ENCODE peak calls at places on chromosome 14, in six cellular contexts. One of them, this sample, is unnamed.

GRCh38 chr14:55122441-55122986 is 6.5 kb upstream of the LGALS3 start:
- DNase-seq in H1: no peak
- DNase-seq in K562: peak; percentile 64
- DNase-seq in GM12878: no peak
- DNase-seq in GM12891: no peak
- DNase-seq in HepG2: peak; percentile 34
- DNase-seq in this sample: no peak

GRCh38 chr14:24662753-24663152 is 28.8 kb upstream of the GZMB start:
- DNase-seq in H1: no peak
- DNase-seq in K562: no peak
- DNase-seq in GM12878: no peak
- DNase-seq in GM12891: no peak
- DNase-seq in HepG2: no peak
- DNase-seq in this sample: no peak

GRCh38 chr14:73462078-73462715 is 3.9 kb upstream of the NUMB start:
- DNase-seq in H1: no peak
- DNase-seq in K562: peak; percentile 45
- DNase-seq in GM12878: no peak
- DNase-seq in GM12891: no peak
- DNase-seq in HepG2: peak; percentile 97
- DNase-seq in this sample: no peak

GRCh38 chr14:76904100-76904739 is 78.0 kb downstream of the LRRC74A start:
- DNase-seq in H1: no peak
- DNase-seq in K562: no peak
- DNase-seq in GM12878: no peak
- DNase-seq in GM12891: no peak
- DNase-seq in HepG2: no peak
- DNase-seq in this sample: no peak

GRCh38 chr14:42045393-42045792 is 438.7 kb downstream of the LRFN5 start:
- DNase-seq in H1: no peak
- DNase-seq in K562: no peak
- DNase-seq in GM12878: no peak
- DNase-seq in GM12891: no peak
- DNase-seq in HepG2: no peak
- DNase-seq in this sample: no peak

GRCh38 chr14:65686761-65687160 is 274.2 kb downstream of the FUT8 start:
- DNase-seq in H1: no peak
- DNase-seq in K562: no peak
- DNase-seq in GM12878: no peak
- DNase-seq in GM12891: no peak
- DNase-seq in HepG2: no peak
- DNase-seq in this sample: no peak

GRCh38 chr14:33103489-33103888 is 164.8 kb downstream of the NPAS3 start:
- DNase-seq in H1: no peak
- DNase-seq in K562: no peak
- DNase-seq in GM12878: no peak
- DNase-seq in GM12891: no peak
- DNase-seq in HepG2: no peak
- DNase-seq in this sample: no peak

GRCh38 chr14:29601559-29602109 is 326.0 kb downstream of the PRKD1 start:
- DNase-seq in H1: no peak
- DNase-seq in K562: no peak
- DNase-seq in GM12878: no peak
- DNase-seq in GM12891: no peak
- DNase-seq in HepG2: no peak
- DNase-seq in this sample: no peak

GRCh38 chr14:64983439-64984310 is 3.0 kb upstream of the FNTB start:
- DNase-seq in H1: no peak
- DNase-seq in K562: no peak
- DNase-seq in GM12878: no peak
- DNase-seq in GM12891: no peak
- DNase-seq in HepG2: peak; percentile 45
- DNase-seq in this sample: no peak

GRCh38 chr14:69982220-69982795 is 103.1 kb downstream of the SMOC1 start:
- DNase-seq in H1: no peak
- DNase-seq in K562: no peak
- DNase-seq in GM12878: no peak
- DNase-seq in GM12891: no peak
- DNase-seq in HepG2: no peak
- DNase-seq in this sample: no peak

GRCh38 chr14:54651018-54651351 is 84.1 kb downstream of the SAMD4A start:
- DNase-seq in H1: no peak
- DNase-seq in K562: no peak
- DNase-seq in GM12878: no peak
- DNase-seq in GM12891: no peak
- DNase-seq in HepG2: no peak
- DNase-seq in this sample: no peak

GRCh38 chr14:104320611-104321086 is 182.3 kb downstream of the KIF26A start:
- DNase-seq in H1: peak; percentile 42
- DNase-seq in K562: no peak
- DNase-seq in GM12878: no peak
- DNase-seq in GM12891: peak; percentile 18
- DNase-seq in HepG2: no peak
- DNase-seq in this sample: no peak

GRCh38 chr14:71193663-71194062 is 286.4 kb downstream of the PCNX1 start:
- DNase-seq in H1: no peak
- DNase-seq in K562: no peak
- DNase-seq in GM12878: no peak
- DNase-seq in GM12891: no peak
- DNase-seq in HepG2: no peak
- DNase-seq in this sample: no peak

GRCh38 chr14:50308363-50308762 is 3.7 kb downstream of the L2HGDH start:
- DNase-seq in H1: no peak
- DNase-seq in K562: no peak
- DNase-seq in GM12878: no peak
- DNase-seq in GM12891: no peak
- DNase-seq in HepG2: peak; percentile 40
- DNase-seq in this sample: no peak

GRCh38 chr14:89481167-89481566 is 64.1 kb upstream of the FOXN3 start:
- DNase-seq in H1: no peak
- DNase-seq in K562: no peak
- DNase-seq in GM12878: no peak
- DNase-seq in GM12891: no peak
- DNase-seq in HepG2: no peak
- DNase-seq in this sample: no peak

GRCh38 chr14:84006643-84007137 is 1523.3 kb upstream of the FLRT2 start:
- DNase-seq in H1: no peak
- DNase-seq in K562: no peak
- DNase-seq in GM12878: no peak
- DNase-seq in GM12891: no peak
- DNase-seq in HepG2: no peak
- DNase-seq in this sample: no peak

GRCh38 chr14:100392266-100392850 is 69.2 kb downstream of the SLC25A47 start:
- DNase-seq in H1: no peak
- DNase-seq in K562: no peak
- DNase-seq in GM12878: no peak
- DNase-seq in GM12891: no peak
- DNase-seq in HepG2: no peak
- DNase-seq in this sample: no peak

GRCh38 chr14:104306450-104307040 is 168.2 kb downstream of the KIF26A start:
- DNase-seq in H1: no peak
- DNase-seq in K562: no peak
- DNase-seq in GM12878: no peak
- DNase-seq in GM12891: no peak
- DNase-seq in HepG2: no peak
- DNase-seq in this sample: no peak

GRCh38 chr14:52233693-52234092 is 33.8 kb upstream of the PTGDR start:
- DNase-seq in H1: no peak
- DNase-seq in K562: no peak
- DNase-seq in GM12878: no peak
- DNase-seq in GM12891: no peak
- DNase-seq in HepG2: no peak
- DNase-seq in this sample: no peak

GRCh38 chr14:81205639-81206038 is 15.1 kb downstream of the GTF2A1 start:
- DNase-seq in H1: no peak
- DNase-seq in K562: no peak
- DNase-seq in GM12878: no peak
- DNase-seq in GM12891: no peak
- DNase-seq in HepG2: no peak
- DNase-seq in this sample: no peak

GRCh38 chr14:65361920-65362319 is 50.6 kb upstream of the FUT8 start:
- DNase-seq in H1: no peak
- DNase-seq in K562: no peak
- DNase-seq in GM12878: no peak
- DNase-seq in GM12891: no peak
- DNase-seq in HepG2: no peak
- DNase-seq in this sample: no peak

GRCh38 chr14:104293231-104293841 is 154.9 kb downstream of the KIF26A start:
- DNase-seq in H1: no peak
- DNase-seq in K562: no peak
- DNase-seq in GM12878: no peak
- DNase-seq in GM12891: no peak
- DNase-seq in HepG2: no peak
- DNase-seq in this sample: no peak

GRCh38 chr14:53924754-53925153 is 31.9 kb downstream of the BMP4 start:
- DNase-seq in H1: no peak
- DNase-seq in K562: no peak
- DNase-seq in GM12878: no peak
- DNase-seq in GM12891: no peak
- DNase-seq in HepG2: peak; percentile 37
- DNase-seq in this sample: no peak

GRCh38 chr14:50804181-50804721 is 26.7 kb downstream of the NIN start:
- DNase-seq in H1: no peak
- DNase-seq in K562: no peak
- DNase-seq in GM12878: no peak
- DNase-seq in GM12891: no peak
- DNase-seq in HepG2: no peak
- DNase-seq in this sample: no peak

GRCh38 chr14:67510121-67510520 is 21.6 kb upstream of the TMEM229B start:
- DNase-seq in H1: no peak
- DNase-seq in K562: no peak
- DNase-seq in GM12878: no peak
- DNase-seq in GM12891: no peak
- DNase-seq in HepG2: no peak
- DNase-seq in this sample: no peak

GRCh38 chr14:71574976-71575375 is 357.3 kb upstream of the RGS6 start:
- DNase-seq in H1: no peak
- DNase-seq in K562: no peak
- DNase-seq in GM12878: no peak
- DNase-seq in GM12891: no peak
- DNase-seq in HepG2: no peak
- DNase-seq in this sample: no peak

DNA sequence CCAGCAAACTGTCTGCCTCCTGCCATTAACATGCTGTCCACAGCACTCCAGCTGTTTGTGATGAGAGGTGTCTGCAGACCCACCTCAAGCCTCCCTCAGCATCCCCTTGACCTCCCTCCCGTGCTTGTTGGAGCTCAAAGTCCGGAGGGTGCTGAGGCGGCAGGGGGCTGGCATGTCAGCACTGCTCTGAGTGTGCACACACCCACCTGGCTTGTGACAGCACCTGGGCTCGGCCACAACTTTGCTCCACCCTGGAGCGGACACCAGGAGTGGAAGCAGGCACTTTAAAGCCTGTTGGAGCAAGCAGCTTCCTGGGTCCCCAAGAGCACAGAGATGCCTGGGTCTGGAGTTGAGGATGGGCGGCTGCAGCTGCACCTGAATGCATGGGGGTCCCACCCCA is 20.9 kb downstream of the SERPINA3 start:
- DNase-seq in H1: no peak
- DNase-seq in K562: no peak
- DNase-seq in GM12878: no peak
- DNase-seq in GM12891: no peak
- DNase-seq in HepG2: no peak
- DNase-seq in this sample: no peak
- TF ChIP-seq TAF1 in H1: no peak
- TF ChIP-seq TAF1 in K562: no peak
- TF ChIP-seq TAF1 in GM12878: no peak
- TF ChIP-seq TAF1 in GM12891: no peak
- TF ChIP-seq TAF1 in HepG2: no peak
- TF ChIP-seq TAF1 in this sample: no peak

GRCh38 chr14:34243401-34243800 is 218.6 kb downstream of the SPTSSA start:
- DNase-seq in H1: no peak
- DNase-seq in K562: no peak
- DNase-seq in GM12878: no peak
- DNase-seq in GM12891: no peak
- DNase-seq in HepG2: no peak
- DNase-seq in this sample: no peak
- TF ChIP-seq POLR2AphosphoS5 in H1: no peak
- TF ChIP-seq POLR2AphosphoS5 in K562: no peak
- TF ChIP-seq POLR2AphosphoS5 in GM12878: no peak
- TF ChIP-seq POLR2AphosphoS5 in GM12891: no peak
- TF ChIP-seq POLR2AphosphoS5 in HepG2: no peak
- TF ChIP-seq POLR2AphosphoS5 in this sample: no peak

DNA sequence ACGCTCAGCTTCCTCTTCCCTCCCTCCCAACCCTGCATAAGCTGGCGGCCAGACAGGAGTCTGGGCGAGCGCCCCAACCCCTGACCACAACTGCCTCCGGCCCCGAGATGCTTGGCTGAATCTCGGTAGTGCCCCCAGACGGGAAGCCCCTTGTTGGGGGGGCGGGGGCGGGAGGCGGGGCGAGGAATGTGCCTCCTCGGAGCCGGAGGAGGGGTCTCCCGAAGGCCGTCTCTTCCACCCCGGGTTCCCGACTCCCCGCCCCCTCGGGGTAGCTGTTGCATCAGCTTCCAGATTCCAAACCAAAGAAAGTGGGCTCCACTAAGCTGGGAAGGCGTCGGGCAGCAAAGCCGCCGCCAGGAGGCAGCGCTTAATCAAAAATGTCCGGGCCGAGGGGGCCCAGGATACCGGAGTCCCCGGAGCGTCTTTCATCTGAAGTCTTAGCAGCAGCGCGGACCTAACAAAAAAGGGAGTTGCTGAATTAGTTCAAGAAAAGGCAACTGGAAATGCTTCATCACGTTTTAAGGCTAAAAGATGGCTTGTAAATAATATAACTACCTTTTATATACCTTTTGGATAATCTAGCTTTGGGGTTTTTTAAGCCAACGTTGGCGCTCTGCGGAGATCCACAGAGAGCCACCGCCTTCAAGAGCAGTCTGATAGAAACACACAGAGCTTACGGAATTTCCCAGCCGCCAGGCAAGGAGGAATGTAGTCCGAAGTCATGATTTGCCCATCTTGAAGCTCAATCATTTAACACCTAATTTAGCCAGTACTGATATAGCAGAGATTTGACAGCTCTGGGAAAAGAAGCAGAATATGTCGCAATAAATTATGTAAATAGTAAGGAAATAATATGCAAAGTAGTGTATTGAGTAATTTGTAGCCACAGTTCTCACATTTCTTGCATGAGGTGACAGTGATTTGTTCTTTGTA is 6.8 kb upstream of the MRPL52 start:
- DNase-seq in H1: peak; percentile 92
- DNase-seq in K562: peak; percentile 80
- DNase-seq in GM12878: no peak
- DNase-seq in GM12891: no peak
- DNase-seq in HepG2: peak; percentile 78
- DNase-seq in this sample: peak; percentile 70
- TF ChIP-seq POLR2A in H1: peak; percentile 53
- TF ChIP-seq POLR2A in K562: no peak
- TF ChIP-seq POLR2A in GM12878: no peak
- TF ChIP-seq POLR2A in GM12891: no peak
- TF ChIP-seq POLR2A in HepG2: no peak
- TF ChIP-seq POLR2A in this sample: peak; percentile 63

DNA sequence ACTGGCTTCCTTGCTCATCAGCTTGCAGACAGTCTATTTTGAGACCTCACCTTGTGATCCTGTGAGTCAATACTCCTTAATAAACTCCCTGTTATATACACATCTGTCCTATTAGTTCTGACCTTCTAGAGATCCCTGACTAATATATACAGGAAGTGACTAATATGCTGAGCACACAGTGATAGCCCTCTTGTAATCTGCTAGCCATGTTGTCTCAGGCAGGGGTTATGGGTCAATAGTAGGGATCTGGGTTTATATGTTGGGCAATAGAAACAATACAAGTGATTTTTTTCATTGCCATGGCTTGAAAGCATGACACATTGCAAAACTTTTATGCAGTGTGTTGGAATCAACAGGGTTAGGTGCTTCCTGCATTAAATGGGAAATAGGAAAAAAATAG is 562.2 kb downstream of the GALC start:
- DNase-seq in H1: no peak
- DNase-seq in K562: no peak
- DNase-seq in GM12878: no peak
- DNase-seq in GM12891: no peak
- DNase-seq in HepG2: peak; percentile 21
- DNase-seq in this sample: no peak
- TF ChIP-seq TAF1 in H1: no peak
- TF ChIP-seq TAF1 in K562: no peak
- TF ChIP-seq TAF1 in GM12878: no peak
- TF ChIP-seq TAF1 in GM12891: no peak
- TF ChIP-seq TAF1 in HepG2: no peak
- TF ChIP-seq TAF1 in this sample: no peak